ENCODE peak calls at places on chromosome 18, in six cellular contexts. O, F, W, D, V and B are unnamed samples.

GRCh38 chr18:65592419-65592818 is 158.4 kb upstream of the CDH7 start:
- DNase-seq in D (no peak), W (no peak), F (no peak), O (no peak), V (no peak), B (no peak)

GRCh38 chr18:79384151-79384807 is 11.5 kb upstream of the NFATC1 start:
- DNase-seq in D (no peak), W (no peak), F (no peak), V (no peak), O (no peak), B (no peak)

GRCh38 chr18:51654441-51655326 is 457.2 kb upstream of the MEX3C start:
- DNase-seq in D (no peak), W (no peak), F (no peak), O (no peak), V (no peak), B (no peak)

GRCh38 chr18:76446746-76447267 is 48.2 kb downstream of the ZNF516 start:
- DNase-seq in O (no peak), D (no peak), W (no peak), F (no peak), V (no peak), B (no peak)

GRCh38 chr18:48815581-48816324 is 135.0 kb downstream of the SMAD7 start:
- DNase-seq in D (no peak), F (peak; percentile 18), V (peak; percentile 65), W (no peak), O (no peak), B (peak; percentile 73)

GRCh38 chr18:26497881-26498280 is 50.5 kb downstream of the KCTD1 start:
- DNase-seq in O (no peak), D (no peak), W (no peak), F (no peak), V (no peak), B (no peak)

GRCh38 chr18:7452331-7452730 is 114.8 kb upstream of the PTPRM start:
- DNase-seq in W (no peak), V (peak; percentile 19), O (no peak), F (peak; percentile 28), D (no peak), B (peak; percentile 63)

GRCh38 chr18:74331404-74331803 is 15.8 kb downstream of the C18orf63 start:
- DNase-seq in D (no peak), F (no peak), O (no peak), V (peak; percentile 54), W (no peak), B (no peak)

GRCh38 chr18:8705280-8705940 is at the start of gene MTCL1:
- DNase-seq in D (no peak), W (peak; percentile 19), V (peak; percentile 64), F (no peak), O (no peak), B (peak; percentile 65)

GRCh38 chr18:70373062-70373519 is 84.2 kb downstream of the SOCS6 start:
- DNase-seq in W (no peak), O (no peak), V (peak; percentile 91), F (no peak), D (no peak), B (no peak)

DNA sequence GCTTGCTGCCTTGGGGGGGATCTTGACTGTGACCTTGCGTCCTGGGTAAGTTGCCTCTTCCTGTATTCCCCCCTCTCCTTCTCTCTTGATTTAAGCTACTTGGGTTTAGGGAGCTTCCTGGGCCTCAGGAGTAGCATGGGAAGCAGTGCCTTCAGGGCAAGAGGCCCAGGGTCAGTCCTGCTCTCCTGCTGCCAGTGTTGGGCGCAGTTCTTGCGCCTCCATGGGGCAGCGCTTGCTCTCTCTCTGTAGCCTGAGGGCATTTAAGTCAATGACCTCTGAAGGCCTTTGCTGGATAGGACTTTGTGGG is 164.1 kb downstream of the LDLRAD4 start:
- DNase-seq in W (no peak), D (no peak), F (no peak), O (no peak), V (no peak), B (no peak)
- H3K4me1 ChIP-seq in W (peaks cover 62% of the 10 kb centered on the region), D (peaks cover 68% of the 10 kb centered on the region), F (peaks cover 66% of the 10 kb centered on the region), O (no peaks in the 10 kb centered on the region), V (no peaks in the 10 kb centered on the region), B (peaks cover 15% of the 10 kb centered on the region)

GRCh38 chr18:56162871-56163270 is 475.5 kb downstream of the TXNL1 start:
- DNase-seq in D (no peak), O (no peak), F (no peak), V (peak; percentile 40), W (no peak), B (no peak)

GRCh38 chr18:56158676-56159075 is 479.7 kb downstream of the TXNL1 start:
- DNase-seq in D (no peak), W (no peak), O (no peak), F (no peak), V (no peak), B (no peak)

GRCh38 chr18:56162316-56162715 is 476.1 kb downstream of the TXNL1 start:
- DNase-seq in V (peak; percentile 36), D (no peak), F (no peak), W (no peak), O (no peak), B (no peak)

GRCh38 chr18:56165601-56166355 is 472.6 kb downstream of the TXNL1 start:
- DNase-seq in W (no peak), V (no peak), F (no peak), O (no peak), D (no peak), B (no peak)

GRCh38 chr18:56161604-56162003 is 476.8 kb downstream of the TXNL1 start:
- DNase-seq in O (no peak), D (no peak), F (no peak), V (no peak), W (no peak), B (no peak)
- H3K27ac ChIP-seq in O (no peak overlapping the region), D (no peak overlapping the region), F (no peak overlapping the region), V (no peak overlapping the region), W (no peak overlapping the region), B (no peak overlapping the region)

GRCh38 chr18:31555971-31556747 is 35.5 kb upstream of the TTR start:
- DNase-seq in D (no peak), W (peak; percentile 51), V (peak; percentile 76), O (peak; percentile 39), F (no peak), B (no peak)
- H3K4me3 ChIP-seq in D (no peak overlapping the region), W (no peak overlapping the region), V (peak overlapping the region; percentile 1), O (no peak overlapping the region), F (no peak overlapping the region), B (no peak overlapping the region)

GRCh38 chr18:44759925-44760342 is 79.2 kb downstream of the SETBP1 start:
- DNase-seq in O (peak; percentile 48), V (no peak), D (no peak), W (no peak), F (no peak), B (no peak)

GRCh38 chr18:44758821-44759624 is 78.3 kb downstream of the SETBP1 start:
- DNase-seq in D (no peak), F (no peak), W (peak; percentile 8), O (peak; percentile 98), V (no peak), B (no peak)

GRCh38 chr18:44750774-44751173 is 70.1 kb downstream of the SETBP1 start:
- DNase-seq in V (no peak), F (no peak), O (no peak), D (no peak), W (no peak), B (no peak)

GRCh38 chr18:44748582-44748981 is 67.9 kb downstream of the SETBP1 start:
- DNase-seq in F (no peak), D (no peak), W (no peak), V (no peak), O (no peak), B (no peak)

GRCh38 chr18:44754567-44754966 is 73.9 kb downstream of the SETBP1 start:
- DNase-seq in F (no peak), W (no peak), O (no peak), D (no peak), V (no peak), B (no peak)
- H3K4me1 ChIP-seq in F (peaks cover 19% of the 10 kb centered on the region), W (peaks cover 10% of the 10 kb centered on the region), O (peaks cover 25% of the 10 kb centered on the region), D (no peaks in the 10 kb centered on the region), V (no peaks in the 10 kb centered on the region), B (no peaks in the 10 kb centered on the region)